ENCODE peak calls at places on chromosomes 13 and 19, in four cellular contexts. B, R, E and N are unnamed samples.

GRCh38 chr13:45714170-45714569 is 12.1 kb downstream of the CBY2 start:
- DNase-seq in B (no peak), R (no peak), E (no peak), N (peak; percentile 43)

GRCh38 chr13:94192576-94192975 is 286.9 kb downstream of the DCT start:
- DNase-seq in B (peak; percentile 9), R (peak; percentile 30), E (no peak), N (no peak)

GRCh38 chr13:65748227-65748626 is 1481.9 kb downstream of the PCDH9 start:
- DNase-seq in B (no peak), R (no peak), E (no peak), N (no peak)

GRCh38 chr13:30020726-30021312 is 170.4 kb upstream of the UBL3 start:
- DNase-seq in B (no peak), R (no peak), E (no peak), N (no peak)

GRCh38 chr19:1360126-1360817 is 23.4 kb upstream of the NDUFS7 start:
- DNase-seq in B (no peak), R (no peak), E (no peak), N (no peak)

GRCh38 chr19:48330012-48330681 is 4.8 kb downstream of the EMP3 start:
- DNase-seq in B (peak; percentile 81), R (peak; percentile 32), E (peak; percentile 81), N (no peak)

GRCh38 chr13:32938907-32939306 is 77.3 kb upstream of the KL start:
- DNase-seq in B (no peak), R (no peak), E (no peak), N (no peak)

GRCh38 chr13:39037880-39038568 is at the start of the genes NHLRC3 and PROSER1:
- DNase-seq in B (peak; percentile 95), R (peak; percentile 92), E (peak; percentile 68), N (no peak)

GRCh38 chr13:51845574-51846318 is 769 bp upstream of the TMEM272 start:
- DNase-seq in B (no peak), R (no peak), E (no peak), N (peak; percentile 70)

GRCh38 chr13:105925496-105925895 is 610.0 kb downstream of the EFNB2 start:
- DNase-seq in B (no peak), R (no peak), E (no peak), N (no peak)

GRCh38 chr19:34348899-34349487 is 16.0 kb upstream of the GPI start:
- DNase-seq in B (no peak), R (no peak), E (no peak), N (no peak)

GRCh38 chr13:23563085-23563484 is 7.1 kb upstream of the TNFRSF19 start:
- DNase-seq in B (no peak), R (no peak), E (no peak), N (no peak)

GRCh38 chr13:20738616-20739015 is 35.1 kb downstream of the IL17D start:
- DNase-seq in B (no peak), R (no peak), E (no peak), N (no peak)

GRCh38 chr13:23956106-23956505 is 58.8 kb upstream of the C1QTNF9B start:
- DNase-seq in B (no peak), R (no peak), E (no peak), N (no peak)

GRCh38 chr13:87671824-87672603 is 843 bp downstream of the SLITRK5 start:
- DNase-seq in B (no peak), R (no peak), E (no peak), N (no peak)

GRCh38 chr13:43095771-43096719 is 72.7 kb downstream of the DNAJC15 start:
- DNase-seq in B (no peak), R (no peak), E (no peak), N (no peak)

GRCh38 chr13:85536706-85537105 is 262.5 kb downstream of the SLITRK6 start:
- DNase-seq in B (no peak), R (no peak), E (no peak), N (no peak)

GRCh38 chr19:11225815-11226214 is 13.6 kb upstream of the ANGPTL8 start:
- DNase-seq in B (no peak), R (no peak), E (no peak), N (no peak)

GRCh38 chr13:110593430-110594130 is 21.8 kb upstream of the NAXD start:
- DNase-seq in B (no peak), R (peak; percentile 28), E (no peak), N (no peak)

GRCh38 chr13:50805805-50806204 is 37.7 kb downstream of the DLEU7 start:
- DNase-seq in B (no peak), R (no peak), E (no peak), N (no peak)

GRCh38 chr13:48437381-48437780 is 24.5 kb upstream of the LPAR6 start:
- DNase-seq in B (peak; percentile 83), R (peak; percentile 66), E (no peak), N (no peak)

GRCh38 chr19:41707502-41707812 is 969 bp upstream of the CEACAM5 start:
- DNase-seq in B (no peak), R (no peak), E (no peak), N (peak; percentile 67)

GRCh38 chr13:37058801-37059135 is 720 bp downstream of the SUPT20H start:
- DNase-seq in B (no peak), R (no peak), E (no peak), N (no peak)

GRCh38 chr13:110616103-110617101 is 1.1 kb downstream of the NAXD start:
- DNase-seq in B (no peak), R (no peak), E (no peak), N (no peak)

GRCh38 chr13:31909889-31910551 is 121.6 kb upstream of the FRY start:
- DNase-seq in B (peak; percentile 76), R (peak; percentile 52), E (peak; percentile 42), N (no peak)

GRCh38 chr19:13082192-13083007 is 20.3 kb downstream of the LYL1 start:
- DNase-seq in B (no peak), R (peak; percentile 46), E (no peak), N (no peak)

GRCh38 chr13:44726777-44727176 is 150.6 kb upstream of the TSC22D1 start:
- DNase-seq in B (no peak), R (no peak), E (no peak), N (no peak)

GRCh38 chr19:3508771-3509535 is 2.8 kb downstream of the FZR1 start:
- DNase-seq in B (no peak), R (no peak), E (no peak), N (no peak)

GRCh38 chr19:41706741-41707501 is 1.5 kb upstream of the CEACAM5 start:
- DNase-seq in B (no peak), R (no peak), E (peak; percentile 47), N (no peak)

GRCh38 chr13:45207319-45207718 is 6.5 kb upstream of the KCTD4 start:
- DNase-seq in B (no peak), R (no peak), E (no peak), N (no peak)

GRCh38 chr13:20714161-20714560 is 10.7 kb downstream of the IL17D start:
- DNase-seq in B (no peak), R (no peak), E (no peak), N (no peak)

GRCh38 chr13:75481176-75482069 is 546 bp downstream of the TBC1D4 start:
- DNase-seq in B (peak; percentile 19), R (peak; percentile 11), E (no peak), N (no peak)

GRCh38 chr19:54612428-54612827 is 17.9 kb upstream of the LILRB1 start:
- DNase-seq in B (no peak), R (no peak), E (no peak), N (no peak)

GRCh38 chr19:56947206-56947605 is 106.7 kb upstream of the PEG3 start:
- DNase-seq in B (no peak), R (no peak), E (no peak), N (no peak)

GRCh38 chr19:55372316-55373081 is 2.2 kb upstream of the IL11 start:
- DNase-seq in B (no peak), R (no peak), E (no peak), N (no peak)

GRCh38 chr13:109427148-109427547 is 359.2 kb downstream of the IRS2 start:
- DNase-seq in B (no peak), R (no peak), E (no peak), N (no peak)

GRCh38 chr19:5213667-5214066 is 126.9 kb downstream of the PTPRS start:
- DNase-seq in B (no peak), R (no peak), E (no peak), N (no peak)

GRCh38 chr13:51778407-51778806 is 25.6 kb downstream of the DHRS12 start:
- DNase-seq in B (no peak), R (no peak), E (no peak), N (no peak)

GRCh38 chr19:46659151-46660007 is 1.6 kb downstream of the DACT3 start:
- DNase-seq in B (peak; percentile 60), R (peak; percentile 33), E (no peak), N (no peak)

GRCh38 chr19:46656541-46656940 is 4.4 kb downstream of the DACT3 start:
- DNase-seq in B (no peak), R (no peak), E (no peak), N (no peak)

GRCh38 chr19:46650445-46650844 is 10.5 kb downstream of the DACT3 start:
- DNase-seq in B (no peak), R (no peak), E (no peak), N (no peak)

GRCh38 chr19:46660008-46660517 is 919 bp downstream of the DACT3 start:
- DNase-seq in B (peak; percentile 39), R (no peak), E (no peak), N (peak; percentile 90)

GRCh38 chr19:46654621-46655152 is 6.3 kb downstream of the DACT3 start:
- DNase-seq in B (peak; percentile 29), R (no peak), E (no peak), N (no peak)
- H3K4me3 ChIP-seq in B (no peak overlapping the region), R (no peak overlapping the region), E (no peak overlapping the region), N (no peak overlapping the region)

GRCh38 chr19:38837656-38838121 is 6.1 kb upstream of the ECH1 start:
- DNase-seq in B (no peak), R (no peak), E (no peak), N (no peak)
- H3K4me1 ChIP-seq in B (peaks cover 19% of the 10 kb centered on the region), R (peaks cover 10% of the 10 kb centered on the region), E (peaks cover 17% of the 10 kb centered on the region), N (peaks cover 62% of the 10 kb centered on the region)

GRCh38 chr19:36579255-36579654 is 6.2 kb upstream of the ZNF529 start:
- DNase-seq in B (no peak), R (no peak), E (no peak), N (no peak)
- H3K4me3 ChIP-seq in B (no peak overlapping the region), R (no peak overlapping the region), E (no peak overlapping the region), N (no peak overlapping the region)

GRCh38 chr19:40279120-40279551 is 6.0 kb downstream of the AKT2 start:
- DNase-seq in B (peak; percentile 80), R (peak; percentile 50), E (no peak), N (no peak)

GRCh38 chr19:40278361-40279045 is 6.6 kb downstream of the AKT2 start:
- DNase-seq in B (no peak), R (no peak), E (no peak), N (no peak)

GRCh38 chr19:40274585-40275544 is 10.3 kb downstream of the AKT2 start:
- DNase-seq in B (no peak), R (no peak), E (no peak), N (no peak)

GRCh38 chr19:40279761-40280607 is 5.2 kb downstream of the AKT2 start:
- DNase-seq in B (no peak), R (no peak), E (no peak), N (no peak)

GRCh38 chr19:40277356-40277755 is 7.8 kb downstream of the AKT2 start:
- DNase-seq in B (no peak), R (no peak), E (no peak), N (no peak)
- H3K4me1 ChIP-seq in B (peaks cover 65% of the 10 kb centered on the region), R (peaks cover 93% of the 10 kb centered on the region), E (peaks cover 11% of the 10 kb centered on the region), N (peaks cover 89% of the 10 kb centered on the region)

GRCh38 chr19:6719992-6720368 is 470 bp downstream of the C3 start:
- DNase-seq in B (no peak), R (no peak), E (no peak), N (no peak)
- H3K4me3 ChIP-seq in B (peak overlapping the region; percentile 31), R (peak overlapping the region; percentile 46), E (no peak overlapping the region), N (peak overlapping the region; percentile 39)